ENCODE peak calls at places on chromosomes 1 and 21, in six cellular contexts. I, E, K, X, H and N are unnamed samples.

GRCh38 chr21:14376854-14377253 is 6.1 kb downstream of the HSPA13 start:
- DNase-seq in H (no peak), I (peak; percentile 24), K (no peak), E (no peak), X (no peak), N (no peak)

GRCh38 chr1:89172468-89173143 is 3.2 kb downstream of the GBP7 start:
- DNase-seq in K (no peak), X (no peak), E (no peak), H (no peak), I (no peak), N (no peak)

GRCh38 chr1:169468982-169469381 is 16.8 kb downstream of the SLC19A2 start:
- DNase-seq in H (no peak), K (no peak), E (no peak), I (peak; percentile 50), X (no peak), N (peak; percentile 12)

GRCh38 chr1:113783254-113784103 is 24.2 kb upstream of the PHTF1 start:
- DNase-seq in E (no peak), K (peak; percentile 55), H (peak; percentile 12), I (no peak), X (peak; percentile 66), N (peak; percentile 36)

GRCh38 chr1:227774051-227774720 is 39.0 kb downstream of the SNAP47 start:
- DNase-seq in I (no peak), K (no peak), X (no peak), H (no peak), E (no peak), N (no peak)

GRCh38 chr1:116832932-116833578 is 76.7 kb upstream of the PTGFRN start:
- DNase-seq in H (no peak), X (no peak), I (peak; percentile 25), K (no peak), E (no peak), N (no peak)

GRCh38 chr1:109199710-109200109 is 14.0 kb upstream of the SARS1 start:
- DNase-seq in H (no peak), E (no peak), K (no peak), X (no peak), I (no peak), N (no peak)

GRCh38 chr1:94382163-94382562 is 36.0 kb upstream of the ABCD3 start:
- DNase-seq in I (no peak), E (no peak), X (no peak), H (no peak), K (no peak), N (no peak)

GRCh38 chr21:46128983-46129571 is 26.3 kb downstream of the FTCD start:
- DNase-seq in H (no peak), I (no peak), X (no peak), K (no peak), E (no peak), N (no peak)

GRCh38 chr1:226108935-226109828 is 46.7 kb downstream of the H3-3A start:
- DNase-seq in K (no peak), H (peak; percentile 32), X (peak; percentile 19), E (no peak), I (no peak), N (peak; percentile 36)

GRCh38 chr1:227758366-227758765 is 23.1 kb downstream of the SNAP47 start:
- DNase-seq in H (no peak), K (peak; percentile 33), E (no peak), I (no peak), X (no peak), N (no peak)

GRCh38 chr1:53328009-53328489 is at the start of gene LRP8:
- DNase-seq in X (peak; percentile 54), I (peak; percentile 71), H (peak; percentile 59), E (peak; percentile 31), K (no peak), N (peak; percentile 56)

GRCh38 chr1:25806418-25806817 is 6.4 kb downstream of the SELENON start:
- DNase-seq in H (no peak), I (no peak), K (no peak), E (no peak), X (peak; percentile 72), N (peak; percentile 71)

GRCh38 chr21:26246073-26246472 is 75.5 kb upstream of the APP start:
- DNase-seq in H (no peak), X (no peak), E (no peak), I (no peak), K (no peak), N (no peak)

DNA sequence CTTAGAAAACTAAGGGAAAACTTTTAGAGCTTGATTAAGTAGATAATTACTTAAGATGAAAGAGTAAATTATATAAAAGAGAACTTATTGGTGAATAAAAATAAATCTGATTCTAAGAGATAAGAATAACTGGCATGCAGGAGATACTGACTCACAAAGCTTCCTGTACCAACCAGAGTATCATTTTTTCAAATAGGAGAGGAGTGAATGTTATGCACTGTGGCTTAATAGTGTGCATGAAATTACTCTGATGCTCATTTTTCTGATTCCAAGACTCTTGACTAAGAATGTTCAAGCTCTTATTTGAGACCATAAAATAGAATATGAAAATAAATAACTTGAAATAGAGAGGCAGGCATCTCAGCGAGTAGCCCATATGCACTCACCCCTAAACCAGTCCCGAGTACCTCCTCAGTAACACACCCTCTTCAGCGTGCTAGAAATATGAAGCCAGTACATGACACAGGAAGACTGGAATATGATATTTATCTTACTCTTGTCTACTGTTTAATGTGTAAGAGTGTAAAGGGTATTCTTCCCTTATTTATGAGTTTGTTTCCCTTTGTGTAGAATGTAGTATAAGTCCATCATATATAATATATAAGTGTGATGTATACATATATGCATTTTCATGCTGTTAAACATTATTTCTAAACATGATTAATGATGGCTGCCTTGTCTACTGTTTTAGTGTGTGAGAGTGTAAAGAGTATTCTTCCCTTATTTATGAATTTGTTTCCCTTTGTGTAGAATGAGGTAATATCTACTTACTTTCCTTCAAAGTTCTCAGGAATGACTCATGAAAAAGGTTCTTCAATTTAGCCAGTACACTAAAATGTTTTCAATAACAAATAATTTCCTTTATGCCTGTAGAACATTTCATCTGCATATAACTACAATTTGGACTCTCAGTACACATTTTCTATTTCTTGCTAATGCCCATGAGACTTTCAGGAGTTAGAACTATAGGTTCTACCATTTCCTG is 99.2 kb upstream of the PALMD start:
- DNase-seq in I (no peak), K (no peak), X (no peak), E (no peak), H (no peak), N (peak; percentile 61)
- H2AFZ ChIP-seq in I (no peak overlapping the region), K (no peak overlapping the region), X (no peak overlapping the region), E (no peak overlapping the region), H (no peak overlapping the region), N (no peak overlapping the region)

GRCh38 chr1:245153645-245154428 is 948 bp upstream of the KIF26B start:
- DNase-seq in H (peak; percentile 17), K (no peak), I (peak; percentile 12), X (no peak), E (no peak), N (no peak)

GRCh38 chr1:245153081-245153644 is 1.6 kb upstream of the KIF26B start:
- DNase-seq in X (peak; percentile 79), I (peak; percentile 82), K (no peak), E (peak; percentile 60), H (peak; percentile 65), N (peak; percentile 72)

GRCh38 chr1:245156041-245156735 is 1.4 kb downstream of the KIF26B start:
- DNase-seq in H (peak; percentile 82), I (peak; percentile 89), X (peak; percentile 69), E (peak; percentile 52), K (no peak), N (peak; percentile 65)

GRCh38 chr1:245155186-245156040 is 628 bp downstream of the KIF26B start:
- DNase-seq in I (peak; percentile 37), E (no peak), K (no peak), H (peak; percentile 29), X (peak; percentile 30), N (peak; percentile 15)

DNA sequence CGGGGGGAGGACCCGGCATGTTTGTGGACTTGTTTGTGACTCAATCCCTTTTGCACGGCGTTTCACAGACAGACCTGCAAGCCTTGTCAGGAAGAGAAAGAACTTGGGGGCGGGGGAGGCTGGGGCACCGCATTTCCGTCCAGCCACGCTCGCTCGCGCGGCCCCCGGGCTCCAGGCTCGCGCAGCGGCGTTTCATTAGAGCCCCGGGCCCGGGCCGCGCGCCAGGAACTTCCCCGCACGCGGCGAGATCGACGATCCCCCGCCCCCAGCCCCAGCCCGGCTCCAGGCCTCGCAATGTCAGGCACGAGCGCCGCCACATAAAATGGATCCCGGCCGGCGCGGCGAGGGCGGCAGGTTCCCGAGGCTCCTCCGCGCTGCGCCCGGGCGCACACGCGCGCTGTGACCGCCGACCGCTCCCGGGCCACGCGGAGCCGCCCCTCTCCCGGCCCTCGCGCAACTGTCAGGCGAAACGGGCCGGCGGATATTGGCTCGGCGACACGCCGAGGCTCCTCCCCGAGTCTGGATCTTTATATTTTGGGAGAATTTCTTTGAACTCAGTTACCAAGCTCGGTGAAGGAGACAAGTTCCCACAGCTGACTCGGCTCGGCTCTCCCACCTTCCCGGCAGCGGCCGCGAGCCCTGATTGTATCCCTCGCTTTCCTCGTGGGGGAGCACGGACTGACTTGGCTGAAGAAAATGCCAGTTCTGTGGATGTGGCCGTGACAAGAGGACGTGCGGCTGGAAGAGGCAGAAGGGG is at the start of gene KIF26B:
- DNase-seq in I (peak; percentile 56), X (peak; percentile 48), H (peak; percentile 67), K (no peak), E (no peak), N (peak; percentile 50)
- H2AFZ ChIP-seq in I (peak within 1 kb of the TSS; percentile 91), X (peak within 1 kb of the TSS; percentile 1), H (peak within 1 kb of the TSS; percentile 95), K (peak within 1 kb of the TSS; percentile 79), E (peak within 1 kb of the TSS; percentile 94), N (peak within 1 kb of the TSS; percentile 87)

GRCh38 chr1:51560034-51560433 is 41.0 kb upstream of the EPS15 start:
- DNase-seq in E (no peak), K (no peak), H (no peak), X (no peak), I (no peak), N (no peak)

GRCh38 chr1:51557168-51557567 is 38.1 kb upstream of the EPS15 start:
- DNase-seq in I (no peak), X (no peak), H (no peak), E (no peak), K (no peak), N (no peak)

GRCh38 chr1:51558375-51558924 is 39.4 kb upstream of the EPS15 start:
- DNase-seq in E (no peak), H (peak; percentile 93), I (peak; percentile 99), K (no peak), X (peak; percentile 55), N (peak; percentile 47)

GRCh38 chr1:51559501-51559900 is 40.4 kb upstream of the EPS15 start:
- DNase-seq in K (no peak), X (no peak), E (no peak), I (no peak), H (no peak), N (no peak)

GRCh38 chr1:51559064-51559500 is 40.0 kb upstream of the EPS15 start:
- DNase-seq in K (no peak), X (no peak), H (no peak), E (no peak), I (no peak), N (no peak)
- H2AFZ ChIP-seq in K (no peak overlapping the region), X (no peak overlapping the region), H (peak overlapping the region; percentile 26), E (peak overlapping the region; percentile 36), I (no peak overlapping the region), N (no peak overlapping the region)

GRCh38 chr21:36965720-36966065 is 776 bp downstream of the HLCS start:
- DNase-seq in K (no peak), I (no peak), H (no peak), E (no peak), X (no peak), N (no peak)
- H2AFZ ChIP-seq in K (peak overlapping the region; percentile 68), I (peak overlapping the region; percentile 85), H (peak overlapping the region; percentile 91), E (no peak overlapping the region), X (peak overlapping the region; percentile 68), N (peak overlapping the region; percentile 97)